ENCODE peak calls at places on chromosomes 16 and 17, in six cellular contexts. One of them, this sample, is unnamed.

GRCh38 chr17:27824745-27825144 is 24.4 kb upstream of the NOS2 start:
- DNase-seq in SK-N-SH: no peak
- DNase-seq in heart left ventricle: no peak
- DNase-seq in tibial nerve: no peak
- DNase-seq in PC-3: no peak
- DNase-seq in hepatocyte: no peak
- DNase-seq in this sample: no peak

GRCh38 chr17:64180089-64180488 is 50.1 kb upstream of the ERN1 start:
- DNase-seq in SK-N-SH: no peak
- DNase-seq in heart left ventricle: no peak
- DNase-seq in tibial nerve: no peak
- DNase-seq in PC-3: no peak
- DNase-seq in hepatocyte: no peak
- DNase-seq in this sample: no peak

GRCh38 chr16:85918436-85918835 is 19.5 kb downstream of the IRF8 start:
- DNase-seq in SK-N-SH: no peak
- DNase-seq in heart left ventricle: no peak
- DNase-seq in tibial nerve: no peak
- DNase-seq in PC-3: no peak
- DNase-seq in hepatocyte: no peak
- DNase-seq in this sample: no peak

GRCh38 chr17:14098246-14098645 is 28.9 kb downstream of the COX10 start:
- DNase-seq in SK-N-SH: no peak
- DNase-seq in heart left ventricle: no peak
- DNase-seq in tibial nerve: no peak
- DNase-seq in PC-3: peak; percentile 78
- DNase-seq in hepatocyte: peak; percentile 45
- DNase-seq in this sample: no peak

GRCh38 chr16:76885776-76886175 is 305.2 kb upstream of the MON1B start:
- DNase-seq in SK-N-SH: peak; percentile 3
- DNase-seq in heart left ventricle: no peak
- DNase-seq in tibial nerve: no peak
- DNase-seq in PC-3: no peak
- DNase-seq in hepatocyte: no peak
- DNase-seq in this sample: no peak

GRCh38 chr17:9837551-9838471 is 12.1 kb downstream of the GLP2R start:
- DNase-seq in SK-N-SH: no peak
- DNase-seq in heart left ventricle: peak; percentile 72
- DNase-seq in tibial nerve: no peak
- DNase-seq in PC-3: peak; percentile 90
- DNase-seq in hepatocyte: peak; percentile 38
- DNase-seq in this sample: no peak

GRCh38 chr16:50234771-50235556 is 31.4 kb upstream of the ADCY7 start:
- DNase-seq in SK-N-SH: no peak
- DNase-seq in heart left ventricle: no peak
- DNase-seq in tibial nerve: no peak
- DNase-seq in PC-3: peak; percentile 40
- DNase-seq in hepatocyte: no peak
- DNase-seq in this sample: no peak

GRCh38 chr17:38982858-38983746 is 15.9 kb upstream of the FBXO47 start:
- DNase-seq in SK-N-SH: peak; percentile 75
- DNase-seq in heart left ventricle: peak; percentile 42
- DNase-seq in tibial nerve: no peak
- DNase-seq in PC-3: peak; percentile 68
- DNase-seq in hepatocyte: peak; percentile 76
- DNase-seq in this sample: peak; percentile 55

GRCh38 chr17:2904135-2904534 is 107.9 kb downstream of the RAP1GAP2 start:
- DNase-seq in SK-N-SH: peak; percentile 78
- DNase-seq in heart left ventricle: peak; percentile 88
- DNase-seq in tibial nerve: no peak
- DNase-seq in PC-3: no peak
- DNase-seq in hepatocyte: peak; percentile 46
- DNase-seq in this sample: peak; percentile 83

GRCh38 chr16:13453325-13453724 is 466.6 kb upstream of the ERCC4 start:
- DNase-seq in SK-N-SH: no peak
- DNase-seq in heart left ventricle: no peak
- DNase-seq in tibial nerve: no peak
- DNase-seq in PC-3: no peak
- DNase-seq in hepatocyte: peak; percentile 8
- DNase-seq in this sample: peak; percentile 6

GRCh38 chr17:28916302-28916934 is 13.5 kb upstream of the DHRS13 start:
- DNase-seq in SK-N-SH: peak; percentile 49
- DNase-seq in heart left ventricle: peak; percentile 44
- DNase-seq in tibial nerve: no peak
- DNase-seq in PC-3: no peak
- DNase-seq in hepatocyte: peak; percentile 57
- DNase-seq in this sample: no peak

GRCh38 chr16:66521951-66522771 is 27.8 kb downstream of the TK2 start:
- DNase-seq in SK-N-SH: no peak
- DNase-seq in heart left ventricle: no peak
- DNase-seq in tibial nerve: no peak
- DNase-seq in PC-3: peak; percentile 95
- DNase-seq in hepatocyte: peak; percentile 21
- DNase-seq in this sample: no peak

GRCh38 chr16:17839272-17839671 is 368.5 kb upstream of the XYLT1 start:
- DNase-seq in SK-N-SH: no peak
- DNase-seq in heart left ventricle: no peak
- DNase-seq in tibial nerve: no peak
- DNase-seq in PC-3: no peak
- DNase-seq in hepatocyte: no peak
- DNase-seq in this sample: no peak

GRCh38 chr16:19458722-19459379 is 41.2 kb downstream of the TMC5 start:
- DNase-seq in SK-N-SH: no peak
- DNase-seq in heart left ventricle: no peak
- DNase-seq in tibial nerve: no peak
- DNase-seq in PC-3: no peak
- DNase-seq in hepatocyte: no peak
- DNase-seq in this sample: no peak

GRCh38 chr16:21950782-21951521 is 2.2 kb upstream of the UQCRC2 start:
- DNase-seq in SK-N-SH: peak; percentile 34
- DNase-seq in heart left ventricle: no peak
- DNase-seq in tibial nerve: no peak
- DNase-seq in PC-3: peak; percentile 47
- DNase-seq in hepatocyte: peak; percentile 20
- DNase-seq in this sample: peak; percentile 27

GRCh38 chr17:27552467-27552779 is 78.6 kb upstream of the LGALS9 start:
- DNase-seq in SK-N-SH: no peak
- DNase-seq in heart left ventricle: no peak
- DNase-seq in tibial nerve: no peak
- DNase-seq in PC-3: peak; percentile 83
- DNase-seq in hepatocyte: peak; percentile 66
- DNase-seq in this sample: peak; percentile 25

GRCh38 chr16:8346291-8346690 is 244.0 kb downstream of the TMEM114 start:
- DNase-seq in SK-N-SH: no peak
- DNase-seq in heart left ventricle: no peak
- DNase-seq in tibial nerve: no peak
- DNase-seq in PC-3: no peak
- DNase-seq in hepatocyte: peak; percentile 51
- DNase-seq in this sample: no peak

GRCh38 chr16:83473109-83473508 is 334.7 kb upstream of the HSBP1 start:
- DNase-seq in SK-N-SH: no peak
- DNase-seq in heart left ventricle: no peak
- DNase-seq in tibial nerve: no peak
- DNase-seq in PC-3: no peak
- DNase-seq in hepatocyte: peak; percentile 23
- DNase-seq in this sample: no peak

GRCh38 chr17:76147211-76148014 is 6.4 kb upstream of the FOXJ1 start:
- DNase-seq in SK-N-SH: peak; percentile 67
- DNase-seq in heart left ventricle: no peak
- DNase-seq in tibial nerve: no peak
- DNase-seq in PC-3: peak; percentile 78
- DNase-seq in hepatocyte: no peak
- DNase-seq in this sample: no peak

GRCh38 chr17:50893183-50893993 is 27.2 kb upstream of the TOB1 start:
- DNase-seq in SK-N-SH: no peak
- DNase-seq in heart left ventricle: peak; percentile 44
- DNase-seq in tibial nerve: peak; percentile 72
- DNase-seq in PC-3: peak; percentile 86
- DNase-seq in hepatocyte: no peak
- DNase-seq in this sample: no peak

GRCh38 chr16:85621698-85622433 is 8.7 kb downstream of the GSE1 start:
- DNase-seq in SK-N-SH: no peak
- DNase-seq in heart left ventricle: no peak
- DNase-seq in tibial nerve: no peak
- DNase-seq in PC-3: peak; percentile 66
- DNase-seq in hepatocyte: peak; percentile 83
- DNase-seq in this sample: no peak

GRCh38 chr16:12896562-12896961 is 4.8 kb upstream of the SHISA9 start:
- DNase-seq in SK-N-SH: peak; percentile 27
- DNase-seq in heart left ventricle: no peak
- DNase-seq in tibial nerve: no peak
- DNase-seq in PC-3: peak; percentile 50
- DNase-seq in hepatocyte: peak; percentile 64
- DNase-seq in this sample: no peak

GRCh38 chr16:71807905-71808592 is 585 bp downstream of the AP1G1 start:
- DNase-seq in SK-N-SH: no peak
- DNase-seq in heart left ventricle: peak; percentile 38
- DNase-seq in tibial nerve: no peak
- DNase-seq in PC-3: no peak
- DNase-seq in hepatocyte: peak; percentile 54
- DNase-seq in this sample: peak; percentile 13

GRCh38 chr16:3180445-3180878 is 7.5 kb upstream of the OR1F1 start:
- DNase-seq in SK-N-SH: no peak
- DNase-seq in heart left ventricle: no peak
- DNase-seq in tibial nerve: no peak
- DNase-seq in PC-3: no peak
- DNase-seq in hepatocyte: no peak
- DNase-seq in this sample: peak; percentile 61

GRCh38 chr17:65629234-65629690 is 67.8 kb upstream of the AXIN2 start:
- DNase-seq in SK-N-SH: no peak
- DNase-seq in heart left ventricle: no peak
- DNase-seq in tibial nerve: no peak
- DNase-seq in PC-3: no peak
- DNase-seq in hepatocyte: no peak
- DNase-seq in this sample: no peak

GRCh38 chr17:42200702-42201101 is 6.4 kb upstream of the GHDC start:
- DNase-seq in SK-N-SH: peak; percentile 82
- DNase-seq in heart left ventricle: peak; percentile 82
- DNase-seq in tibial nerve: no peak
- DNase-seq in PC-3: no peak
- DNase-seq in hepatocyte: peak; percentile 60
- DNase-seq in this sample: peak; percentile 78

GRCh38 chr17:77252736-77253135 is 112.0 kb downstream of the SEC14L1 start:
- DNase-seq in SK-N-SH: no peak
- DNase-seq in heart left ventricle: no peak
- DNase-seq in tibial nerve: no peak
- DNase-seq in PC-3: no peak
- DNase-seq in hepatocyte: no peak
- DNase-seq in this sample: no peak

GRCh38 chr17:77248216-77249054 is 107.7 kb downstream of the SEC14L1 start:
- DNase-seq in SK-N-SH: no peak
- DNase-seq in heart left ventricle: no peak
- DNase-seq in tibial nerve: no peak
- DNase-seq in PC-3: no peak
- DNase-seq in hepatocyte: no peak
- DNase-seq in this sample: no peak

GRCh38 chr17:77253611-77254051 is 112.9 kb downstream of the SEC14L1 start:
- DNase-seq in SK-N-SH: no peak
- DNase-seq in heart left ventricle: no peak
- DNase-seq in tibial nerve: no peak
- DNase-seq in PC-3: no peak
- DNase-seq in hepatocyte: peak; percentile 35
- DNase-seq in this sample: no peak

GRCh38 chr17:77254961-77255741 is 114.4 kb downstream of the SEC14L1 start:
- DNase-seq in SK-N-SH: peak; percentile 68
- DNase-seq in heart left ventricle: no peak
- DNase-seq in tibial nerve: no peak
- DNase-seq in PC-3: peak; percentile 99
- DNase-seq in hepatocyte: peak; percentile 74
- DNase-seq in this sample: no peak

DNA sequence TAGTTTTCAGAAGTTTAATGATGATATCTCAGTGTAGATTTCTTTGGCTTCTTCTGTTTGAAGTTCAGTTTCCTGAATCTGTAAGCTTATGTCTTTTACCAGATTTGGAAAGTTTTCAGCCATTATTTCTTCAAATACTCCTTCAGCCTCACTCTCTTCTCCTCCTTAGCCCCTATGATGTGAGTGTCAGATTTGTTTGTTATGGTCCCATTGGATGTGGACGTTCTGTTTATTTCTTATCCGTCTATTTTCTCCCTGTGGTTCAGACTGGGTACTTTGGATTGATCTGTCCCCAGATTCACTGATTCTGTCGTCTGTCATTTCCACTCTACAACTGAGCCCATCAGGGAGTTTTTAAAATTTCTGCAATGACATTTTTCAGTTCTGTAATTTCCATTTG is 110.9 kb downstream of the SEC14L1 start:
- DNase-seq in SK-N-SH: no peak
- DNase-seq in heart left ventricle: no peak
- DNase-seq in tibial nerve: no peak
- DNase-seq in PC-3: no peak
- DNase-seq in hepatocyte: no peak
- DNase-seq in this sample: no peak
- H3K36me3 ChIP-seq in SK-N-SH: no peaks in the 10 kb centered on the region
- H3K36me3 ChIP-seq in heart left ventricle: no peaks in the 10 kb centered on the region
- H3K36me3 ChIP-seq in tibial nerve: no peaks in the 10 kb centered on the region
- H3K36me3 ChIP-seq in PC-3: no peaks in the 10 kb centered on the region
- H3K36me3 ChIP-seq in hepatocyte: no peaks in the 10 kb centered on the region
- H3K36me3 ChIP-seq in this sample: no peaks in the 10 kb centered on the region

GRCh38 chr16:35797811-35798210 is 2338.4 kb downstream of the TP53TG3F start:
- DNase-seq in SK-N-SH: no peak
- DNase-seq in heart left ventricle: no peak
- DNase-seq in tibial nerve: no peak
- DNase-seq in PC-3: no peak
- DNase-seq in hepatocyte: no peak
- DNase-seq in this sample: no peak

GRCh38 chr16:35798885-35799426 is 2339.5 kb downstream of the TP53TG3F start:
- DNase-seq in SK-N-SH: no peak
- DNase-seq in heart left ventricle: peak; percentile 86
- DNase-seq in tibial nerve: no peak
- DNase-seq in PC-3: no peak
- DNase-seq in hepatocyte: no peak
- DNase-seq in this sample: peak; percentile 89

GRCh38 chr16:35792516-35793285 is 2333.3 kb downstream of the TP53TG3F start:
- DNase-seq in SK-N-SH: no peak
- DNase-seq in heart left ventricle: no peak
- DNase-seq in tibial nerve: no peak
- DNase-seq in PC-3: no peak
- DNase-seq in hepatocyte: no peak
- DNase-seq in this sample: no peak

GRCh38 chr16:35795361-35796029 is 2336.1 kb downstream of the TP53TG3F start:
- DNase-seq in SK-N-SH: peak; percentile 63
- DNase-seq in heart left ventricle: no peak
- DNase-seq in tibial nerve: no peak
- DNase-seq in PC-3: no peak
- DNase-seq in hepatocyte: no peak
- DNase-seq in this sample: peak; percentile 86
- H3K9me3 ChIP-seq in SK-N-SH: no peaks in the 10 kb centered on the region
- H3K9me3 ChIP-seq in heart left ventricle: no peaks in the 10 kb centered on the region
- H3K9me3 ChIP-seq in tibial nerve: no peaks in the 10 kb centered on the region
- H3K9me3 ChIP-seq in PC-3: no peaks in the 10 kb centered on the region
- H3K9me3 ChIP-seq in hepatocyte: no peaks in the 10 kb centered on the region
- H3K9me3 ChIP-seq in this sample: no peaks in the 10 kb centered on the region

GRCh38 chr16:2155091-2156024 is at the start of gene TRAF7:
- DNase-seq in SK-N-SH: peak; percentile 96
- DNase-seq in heart left ventricle: peak; percentile 99
- DNase-seq in tibial nerve: peak; percentile 96
- DNase-seq in PC-3: peak; percentile 99
- DNase-seq in hepatocyte: peak; percentile 99
- DNase-seq in this sample: peak; percentile 99
- H3K4me1 ChIP-seq in SK-N-SH: peaks cover 67% of the 10 kb centered on the region
- H3K4me1 ChIP-seq in heart left ventricle: peaks cover 64% of the 10 kb centered on the region
- H3K4me1 ChIP-seq in tibial nerve: peaks cover 81% of the 10 kb centered on the region
- H3K4me1 ChIP-seq in PC-3: peaks cover 35% of the 10 kb centered on the region
- H3K4me1 ChIP-seq in hepatocyte: peaks cover 57% of the 10 kb centered on the region
- H3K4me1 ChIP-seq in this sample: peaks cover 24% of the 10 kb centered on the region

GRCh38 chr16:64880994-64881393 is 240.9 kb downstream of the CDH11 start:
- DNase-seq in SK-N-SH: no peak
- DNase-seq in heart left ventricle: no peak
- DNase-seq in tibial nerve: no peak
- DNase-seq in PC-3: no peak
- DNase-seq in hepatocyte: no peak
- DNase-seq in this sample: no peak
- H3K36me3 ChIP-seq in SK-N-SH: no peaks in the 10 kb centered on the region
- H3K36me3 ChIP-seq in heart left ventricle: no peaks in the 10 kb centered on the region
- H3K36me3 ChIP-seq in tibial nerve: no peaks in the 10 kb centered on the region
- H3K36me3 ChIP-seq in PC-3: no peaks in the 10 kb centered on the region
- H3K36me3 ChIP-seq in hepatocyte: no peaks in the 10 kb centered on the region
- H3K36me3 ChIP-seq in this sample: no peaks in the 10 kb centered on the region

This sample was measured in BE2C.